ENCODE peak calls at places on chromosomes 12 and 14, in five cellular contexts. C is neural crest cell, E is psoas muscle, H is AG04450, F is GM13977. W is an unnamed sample.

GRCh38 chr14:91280129-91280528 is 35.6 kb upstream of the GPR68 start:
- DNase-seq in C (no peak), E (no peak), F (no peak), H (no peak), W (no peak)

GRCh38 chr14:104286086-104286485 is 147.7 kb downstream of the KIF26A start:
- DNase-seq in C (no peak), E (peak; percentile 4), H (no peak), F (no peak), W (no peak)

GRCh38 chr12:102510031-102510430 is 29.7 kb upstream of the IGF1 start:
- DNase-seq in E (no peak), F (no peak), C (no peak), H (no peak), W (no peak)

GRCh38 chr14:92615451-92615850 is 101.9 kb downstream of the RIN3 start:
- DNase-seq in C (no peak), F (peak; percentile 38), H (no peak), E (no peak), W (peak; percentile 89)

GRCh38 chr12:61758661-61759060 is 501.5 kb upstream of the USP15 start:
- DNase-seq in E (no peak), H (no peak), F (no peak), C (no peak), W (no peak)

GRCh38 chr14:91252901-91253794 is 8.6 kb upstream of the GPR68 start:
- DNase-seq in E (peak; percentile 44), H (no peak), C (peak; percentile 38), F (peak; percentile 70), W (peak; percentile 48)

GRCh38 chr12:70258605-70259403 is 15.6 kb downstream of the CNOT2 start:
- DNase-seq in E (no peak), C (no peak), H (no peak), F (no peak), W (no peak)

GRCh38 chr12:92673756-92674155 is 29.0 kb upstream of the PLEKHG7 start:
- DNase-seq in F (peak; percentile 12), H (no peak), E (no peak), C (no peak), W (no peak)

GRCh38 chr12:71938728-71939385 is at the start of gene TPH2:
- DNase-seq in F (peak; percentile 17), H (no peak), E (peak; percentile 19), C (peak; percentile 90), W (peak; percentile 64)

GRCh38 chr12:46268349-46268616 is 560 bp downstream of the SLC38A1 start:
- DNase-seq in C (no peak), F (no peak), H (no peak), E (no peak), W (no peak)

GRCh38 chr12:107360472-107360871 is 267.1 kb upstream of the CRY1 start:
- DNase-seq in C (no peak), F (no peak), E (no peak), H (no peak), W (no peak)

GRCh38 chr14:64040044-64040443 is 187.2 kb downstream of the SYNE2 start:
- DNase-seq in F (no peak), E (no peak), C (no peak), H (peak; percentile 10), W (no peak)

GRCh38 chr12:70581199-70581598 is 56.0 kb downstream of the PTPRB start:
- DNase-seq in E (no peak), H (no peak), C (no peak), F (peak; percentile 11), W (no peak)

GRCh38 chr12:106127289-106128126 is 11.2 kb downstream of the NUAK1 start:
- DNase-seq in E (no peak), H (no peak), C (no peak), F (no peak), W (no peak)

GRCh38 chr14:29144598-29144997 is 378.0 kb downstream of the FOXG1 start:
- DNase-seq in C (no peak), H (peak; percentile 94), E (no peak), F (no peak), W (no peak)

GRCh38 chr14:99484106-99484505 is 2.9 kb downstream of the CCNK start:
- DNase-seq in E (no peak), F (no peak), H (no peak), C (no peak), W (no peak)

GRCh38 chr14:100534528-100535286 is 52.5 kb downstream of the BEGAIN start:
- DNase-seq in C (no peak), E (no peak), F (peak; percentile 14), H (no peak), W (no peak)

GRCh38 chr14:103846569-103847438 is 571 bp downstream of the PPP1R13B start:
- DNase-seq in C (no peak), F (peak; percentile 69), H (no peak), E (peak; percentile 57), W (peak; percentile 26)

GRCh38 chr14:86815341-86815740 is 1177.6 kb downstream of the GALC start:
- DNase-seq in H (no peak), C (no peak), E (no peak), F (no peak), W (no peak)

GRCh38 chr12:321606-322326 is 59.1 kb upstream of the SLC6A13 start:
- DNase-seq in C (no peak), H (no peak), E (no peak), F (no peak), W (peak; percentile 12)
- TF ChIP-seq CTCF in C (peak; percentile 57), H (no peak), E (no peak), F (no peak), W (no peak)

GRCh38 chr12:1663440-1664132 is 27.3 kb upstream of the ADIPOR2 start:
- DNase-seq in C (no peak), F (no peak), E (no peak), H (no peak), W (no peak)

GRCh38 chr12:1660304-1661187 is 30.3 kb upstream of the ADIPOR2 start:
- DNase-seq in H (no peak), F (no peak), C (no peak), E (peak; percentile 38), W (peak; percentile 70)

GRCh38 chr12:1661553-1662335 is 29.1 kb upstream of the ADIPOR2 start:
- DNase-seq in H (peak; percentile 76), F (peak; percentile 89), C (peak; percentile 63), E (peak; percentile 92), W (peak; percentile 91)

GRCh38 chr12:1665366-1665765 is 25.5 kb upstream of the ADIPOR2 start:
- DNase-seq in H (no peak), E (no peak), C (no peak), F (no peak), W (no peak)

DNA sequence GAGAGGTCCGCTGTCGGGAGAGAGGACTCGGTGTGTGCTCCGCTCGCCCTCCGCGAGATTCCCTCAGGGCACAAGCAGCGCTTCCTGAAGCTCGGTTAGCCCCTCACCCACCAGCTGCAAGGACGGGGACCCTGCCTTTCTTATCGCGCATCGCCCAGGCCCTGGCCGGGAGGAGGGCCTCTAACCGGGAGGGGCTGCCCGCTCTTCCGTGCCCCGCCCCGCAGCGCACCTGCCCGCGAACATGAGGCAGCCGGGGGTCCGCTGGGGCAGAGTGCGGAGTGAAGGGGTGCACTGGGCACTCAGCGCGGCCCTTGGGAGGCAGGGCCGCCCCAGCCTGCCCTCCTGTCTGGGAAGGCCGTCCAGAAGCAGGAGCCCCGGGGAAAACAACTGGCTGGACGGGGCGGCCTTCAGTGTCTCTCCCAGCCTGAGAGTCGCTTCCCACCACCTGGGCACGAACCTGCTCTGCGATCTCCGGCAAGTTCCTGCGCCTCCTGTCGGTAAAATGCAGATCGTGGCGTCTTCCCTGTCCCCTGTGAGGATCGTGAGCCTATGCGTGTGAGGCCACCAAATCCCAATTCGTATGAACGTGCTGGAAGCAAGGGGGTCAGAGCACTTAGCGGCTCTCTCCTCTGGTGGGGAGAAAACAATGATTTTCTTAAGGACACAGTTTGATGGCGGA is 28.0 kb upstream of the ADIPOR2 start:
- DNase-seq in E (no peak), C (peak; percentile 59), F (no peak), H (no peak), W (peak; percentile 28)
- TF ChIP-seq CTCF in E (peak; percentile 8), C (peak; percentile 80), F (peak; percentile 36), H (peak; percentile 46), W (no peak)

GRCh38 chr12:14390885-14391530 is 25.5 kb downstream of the ATF7IP start:
- DNase-seq in E (no peak), C (no peak), F (no peak), H (no peak), W (no peak)

GRCh38 chr12:14393736-14394135 is 28.3 kb downstream of the ATF7IP start:
- DNase-seq in F (no peak), C (no peak), E (no peak), H (no peak), W (no peak)

GRCh38 chr12:14396071-14396470 is 30.6 kb downstream of the ATF7IP start:
- DNase-seq in H (no peak), F (peak; percentile 47), E (no peak), C (no peak), W (peak; percentile 39)

GRCh38 chr12:14395059-14395778 is 29.7 kb downstream of the ATF7IP start:
- DNase-seq in C (no peak), H (no peak), F (peak; percentile 31), E (no peak), W (no peak)

GRCh38 chr12:14394317-14395058 is 29.0 kb downstream of the ATF7IP start:
- DNase-seq in F (peak; percentile 43), H (peak; percentile 51), C (peak; percentile 23), E (no peak), W (peak; percentile 66)
- TF ChIP-seq CTCF in F (no peak), H (no peak), C (peak; percentile 46), E (no peak), W (no peak)

GRCh38 chr12:8912910-8913309 is 1.4 kb upstream of the PHC1 start:
- DNase-seq in H (no peak), E (no peak), C (peak; percentile 11), F (peak; percentile 33), W (peak; percentile 12)
- TF ChIP-seq CTCF in H (peak; percentile 10), E (no peak), C (peak; percentile 68), F (no peak), W (peak; percentile 41)

GRCh38 chr14:35688427-35688826 is 120.7 kb downstream of the RALGAPA1 start:
- DNase-seq in E (no peak), H (no peak), F (no peak), C (no peak), W (no peak)

GRCh38 chr14:35689000-35689460 is 120.1 kb downstream of the RALGAPA1 start:
- DNase-seq in C (no peak), E (no peak), H (no peak), F (peak; percentile 5), W (no peak)

GRCh38 chr14:35682802-35683201 is 126.3 kb downstream of the RALGAPA1 start:
- DNase-seq in F (no peak), E (no peak), C (no peak), H (no peak), W (no peak)

DNA sequence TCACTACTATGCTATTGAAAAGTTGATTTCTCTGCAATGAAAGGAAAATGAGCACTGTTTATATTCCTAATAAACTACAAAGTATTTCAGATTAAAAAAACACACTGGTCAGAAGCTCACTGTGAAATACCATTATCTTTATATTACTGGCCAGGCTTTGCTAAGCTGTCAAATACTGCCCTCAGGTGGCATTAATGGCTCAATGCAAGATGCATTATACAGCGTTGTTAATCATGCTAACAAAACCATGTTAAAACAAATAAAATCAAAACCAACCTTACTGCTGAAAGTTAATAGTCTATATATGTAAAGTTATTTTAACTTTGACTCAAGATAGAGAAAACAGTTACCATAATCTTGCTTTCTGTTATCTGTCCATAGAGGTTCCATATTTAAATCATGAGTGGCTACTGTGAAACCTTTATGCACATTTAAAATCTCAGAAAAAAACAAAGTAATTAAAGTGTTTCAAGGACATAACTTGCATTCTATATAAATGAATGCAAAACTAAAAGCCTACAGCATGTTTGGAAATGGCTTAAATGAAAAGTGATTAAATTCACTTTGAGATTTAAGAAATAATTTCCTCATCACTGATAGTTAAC is 121.7 kb downstream of the RALGAPA1 start:
- DNase-seq in H (peak; percentile 27), C (peak; percentile 24), F (peak; percentile 17), E (no peak), W (peak; percentile 59)
- TF ChIP-seq CTCF in H (peak; percentile 89), C (peak; percentile 91), F (peak; percentile 84), E (peak; percentile 68), W (peak; percentile 85)

W was measured in activated CD8-positive, alpha-beta T cell treated with anti-CD3 and anti-CD28 coated beads for 36 hours.